ENCODE peak calls at places on chromosomes 7 and 10, in ten cellular contexts. One of them, this sample, is unnamed.

GRCh38 chr7:98301693-98302470 is 20.4 kb downstream of the BRI3 start:
- DNase-seq in AG04449: no peak
- DNase-seq in nephron progenitor cell: no peak
- DNase-seq in sigmoid colon: no peak
- DNase-seq in fibroblast of lung: no peak
- DNase-seq in AG04450: no peak
- DNase-seq in cardiac fibroblast: no peak
- DNase-seq in heart right ventricle: no peak
- DNase-seq in HFF-Myc: no peak
- DNase-seq in hepatocyte: no peak
- DNase-seq in this sample: no peak

GRCh38 chr10:62348029-62348428 is 26.1 kb upstream of the ZNF365 start:
- DNase-seq in AG04449: no peak
- DNase-seq in nephron progenitor cell: no peak
- DNase-seq in sigmoid colon: no peak
- DNase-seq in fibroblast of lung: no peak
- DNase-seq in AG04450: no peak
- DNase-seq in cardiac fibroblast: no peak
- DNase-seq in heart right ventricle: no peak
- DNase-seq in HFF-Myc: no peak
- DNase-seq in hepatocyte: no peak
- DNase-seq in this sample: no peak

GRCh38 chr10:46328853-46329689 is 42.3 kb downstream of the ANTXRL start:
- DNase-seq in AG04449: no peak
- DNase-seq in nephron progenitor cell: no peak
- DNase-seq in sigmoid colon: no peak
- DNase-seq in fibroblast of lung: no peak
- DNase-seq in AG04450: no peak
- DNase-seq in cardiac fibroblast: no peak
- DNase-seq in heart right ventricle: no peak
- DNase-seq in HFF-Myc: no peak
- DNase-seq in hepatocyte: no peak
- DNase-seq in this sample: no peak

GRCh38 chr7:135905858-135906257 is 71.3 kb downstream of the MTPN start:
- DNase-seq in AG04449: no peak
- DNase-seq in nephron progenitor cell: no peak
- DNase-seq in sigmoid colon: no peak
- DNase-seq in fibroblast of lung: peak; percentile 29
- DNase-seq in AG04450: no peak
- DNase-seq in cardiac fibroblast: no peak
- DNase-seq in heart right ventricle: no peak
- DNase-seq in HFF-Myc: no peak
- DNase-seq in hepatocyte: no peak
- DNase-seq in this sample: no peak

GRCh38 chr7:105269397-105269796 is 119.3 kb downstream of the SRPK2 start:
- DNase-seq in AG04449: no peak
- DNase-seq in nephron progenitor cell: no peak
- DNase-seq in sigmoid colon: no peak
- DNase-seq in fibroblast of lung: no peak
- DNase-seq in AG04450: no peak
- DNase-seq in cardiac fibroblast: peak; percentile 13
- DNase-seq in heart right ventricle: no peak
- DNase-seq in HFF-Myc: no peak
- DNase-seq in hepatocyte: no peak
- DNase-seq in this sample: no peak

GRCh38 chr10:64659311-64659710 is 1138.1 kb downstream of the REEP3 start:
- DNase-seq in AG04449: no peak
- DNase-seq in nephron progenitor cell: no peak
- DNase-seq in sigmoid colon: no peak
- DNase-seq in fibroblast of lung: no peak
- DNase-seq in AG04450: no peak
- DNase-seq in cardiac fibroblast: no peak
- DNase-seq in heart right ventricle: no peak
- DNase-seq in HFF-Myc: no peak
- DNase-seq in hepatocyte: no peak
- DNase-seq in this sample: no peak

GRCh38 chr7:92691578-92691977 is 101.4 kb upstream of the FAM133B start:
- DNase-seq in AG04449: no peak
- DNase-seq in nephron progenitor cell: no peak
- DNase-seq in sigmoid colon: no peak
- DNase-seq in fibroblast of lung: peak; percentile 60
- DNase-seq in AG04450: peak; percentile 29
- DNase-seq in cardiac fibroblast: peak; percentile 81
- DNase-seq in heart right ventricle: no peak
- DNase-seq in HFF-Myc: peak; percentile 29
- DNase-seq in hepatocyte: peak; percentile 68
- DNase-seq in this sample: no peak

GRCh38 chr10:83908506-83908905 is 230.8 kb upstream of the GHITM start:
- DNase-seq in AG04449: no peak
- DNase-seq in nephron progenitor cell: no peak
- DNase-seq in sigmoid colon: no peak
- DNase-seq in fibroblast of lung: no peak
- DNase-seq in AG04450: no peak
- DNase-seq in cardiac fibroblast: no peak
- DNase-seq in heart right ventricle: no peak
- DNase-seq in HFF-Myc: no peak
- DNase-seq in hepatocyte: no peak
- DNase-seq in this sample: no peak

GRCh38 chr10:373015-373414 is 237.8 kb downstream of the ZMYND11 start:
- DNase-seq in AG04449: no peak
- DNase-seq in nephron progenitor cell: no peak
- DNase-seq in sigmoid colon: no peak
- DNase-seq in fibroblast of lung: peak; percentile 71
- DNase-seq in AG04450: no peak
- DNase-seq in cardiac fibroblast: peak; percentile 15
- DNase-seq in heart right ventricle: no peak
- DNase-seq in HFF-Myc: no peak
- DNase-seq in hepatocyte: peak; percentile 57
- DNase-seq in this sample: no peak

GRCh38 chr10:69961168-69961863 is 91.3 kb upstream of the MACROH2A2 start:
- DNase-seq in AG04449: no peak
- DNase-seq in nephron progenitor cell: no peak
- DNase-seq in sigmoid colon: no peak
- DNase-seq in fibroblast of lung: peak; percentile 19
- DNase-seq in AG04450: no peak
- DNase-seq in cardiac fibroblast: peak; percentile 17
- DNase-seq in heart right ventricle: no peak
- DNase-seq in HFF-Myc: no peak
- DNase-seq in hepatocyte: peak; percentile 23
- DNase-seq in this sample: peak; percentile 36
- TF ChIP-seq CTCF in AG04449: peak; percentile 25
- TF ChIP-seq CTCF in nephron progenitor cell: peak; percentile 23
- TF ChIP-seq CTCF in sigmoid colon: no peak
- TF ChIP-seq CTCF in fibroblast of lung: peak; percentile 48
- TF ChIP-seq CTCF in AG04450: peak; percentile 41
- TF ChIP-seq CTCF in cardiac fibroblast: peak; percentile 49
- TF ChIP-seq CTCF in heart right ventricle: peak; percentile 30
- TF ChIP-seq CTCF in HFF-Myc: peak; percentile 28
- TF ChIP-seq CTCF in hepatocyte: peak; percentile 35
- TF ChIP-seq CTCF in this sample: peak; percentile 25

DNA sequence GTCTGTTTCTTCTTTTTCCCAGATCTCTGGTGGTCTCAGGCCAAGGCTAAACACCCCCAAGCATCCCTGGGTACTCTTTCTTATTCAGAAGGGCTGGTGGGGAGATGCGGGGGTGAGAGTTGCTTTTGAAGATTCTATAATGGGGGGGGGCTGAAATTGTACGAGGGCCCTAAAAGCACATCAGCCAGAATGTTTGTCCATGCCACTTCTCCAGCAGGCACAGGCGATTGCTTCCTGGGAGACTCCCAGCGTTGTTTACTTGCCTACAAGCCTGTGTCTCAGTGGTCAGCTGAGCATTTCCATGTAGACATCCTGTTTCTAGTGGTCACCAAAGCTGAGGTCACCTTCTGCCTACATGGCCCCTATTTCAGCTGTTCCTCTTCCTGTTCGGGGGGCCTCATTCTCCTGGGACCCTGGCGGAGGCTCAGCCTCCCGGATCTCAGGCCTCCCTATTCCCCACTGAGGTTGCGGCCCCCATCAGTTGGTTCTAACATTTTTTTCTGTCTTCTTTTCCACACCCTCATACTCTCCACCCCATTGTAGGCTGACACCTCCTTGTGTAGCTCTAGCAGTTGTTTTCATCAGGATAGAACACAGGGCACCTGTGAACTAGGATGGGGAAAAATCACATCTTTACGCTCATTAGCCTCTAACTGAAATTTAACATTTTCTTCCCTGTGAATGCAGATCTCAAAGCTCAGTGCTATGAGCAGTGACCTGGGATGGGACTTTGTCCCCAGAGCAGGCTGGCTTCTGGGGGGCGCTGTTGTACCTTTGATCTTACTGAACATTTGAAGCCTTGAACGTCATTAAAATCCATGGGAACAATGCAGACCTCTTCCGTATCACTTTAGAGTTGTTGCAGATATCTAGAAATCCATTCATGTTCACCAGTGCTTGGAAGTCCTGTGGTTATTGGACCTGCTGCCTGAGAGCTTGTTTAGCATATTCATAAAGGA is 286.5 kb downstream of the GLRX3 start:
- DNase-seq in AG04449: no peak
- DNase-seq in nephron progenitor cell: no peak
- DNase-seq in sigmoid colon: no peak
- DNase-seq in fibroblast of lung: no peak
- DNase-seq in AG04450: no peak
- DNase-seq in cardiac fibroblast: no peak
- DNase-seq in heart right ventricle: no peak
- DNase-seq in HFF-Myc: no peak
- DNase-seq in hepatocyte: no peak
- DNase-seq in this sample: no peak
- TF ChIP-seq CTCF in AG04449: no peak
- TF ChIP-seq CTCF in nephron progenitor cell: no peak
- TF ChIP-seq CTCF in sigmoid colon: no peak
- TF ChIP-seq CTCF in fibroblast of lung: no peak
- TF ChIP-seq CTCF in AG04450: no peak
- TF ChIP-seq CTCF in cardiac fibroblast: no peak
- TF ChIP-seq CTCF in heart right ventricle: no peak
- TF ChIP-seq CTCF in HFF-Myc: no peak
- TF ChIP-seq CTCF in hepatocyte: no peak
- TF ChIP-seq CTCF in this sample: no peak

DNA sequence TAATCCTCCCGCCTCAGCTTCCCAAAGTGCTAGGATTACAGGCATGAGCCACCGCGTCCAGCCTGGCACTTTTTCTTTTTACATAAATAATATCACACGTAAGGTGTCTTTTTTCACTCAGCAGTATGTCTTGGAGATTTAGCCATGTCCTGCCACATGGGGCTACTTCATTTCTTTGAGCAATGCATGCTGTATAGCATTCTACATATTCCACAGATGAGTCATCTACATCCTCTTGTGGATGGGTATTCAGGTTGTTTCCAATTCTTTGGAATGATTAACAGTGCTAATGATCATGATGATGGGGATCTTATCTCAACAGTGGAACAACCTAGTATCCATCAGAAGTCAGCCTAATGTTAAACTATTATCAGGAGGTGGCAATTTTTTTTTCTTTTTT is 50.8 kb downstream of the ZNF503 start:
- DNase-seq in AG04449: peak; percentile 23
- DNase-seq in nephron progenitor cell: no peak
- DNase-seq in sigmoid colon: no peak
- DNase-seq in fibroblast of lung: peak; percentile 74
- DNase-seq in AG04450: peak; percentile 34
- DNase-seq in cardiac fibroblast: peak; percentile 12
- DNase-seq in heart right ventricle: no peak
- DNase-seq in HFF-Myc: no peak
- DNase-seq in hepatocyte: no peak
- DNase-seq in this sample: no peak
- TF ChIP-seq CTCF in AG04449: no peak
- TF ChIP-seq CTCF in nephron progenitor cell: no peak
- TF ChIP-seq CTCF in sigmoid colon: no peak
- TF ChIP-seq CTCF in fibroblast of lung: no peak
- TF ChIP-seq CTCF in AG04450: peak; percentile 18
- TF ChIP-seq CTCF in cardiac fibroblast: no peak
- TF ChIP-seq CTCF in heart right ventricle: no peak
- TF ChIP-seq CTCF in HFF-Myc: no peak
- TF ChIP-seq CTCF in hepatocyte: no peak
- TF ChIP-seq CTCF in this sample: no peak

GRCh38 chr10:48692748-48693147 is 8.1 kb downstream of the WDFY4 start:
- DNase-seq in AG04449: no peak
- DNase-seq in nephron progenitor cell: no peak
- DNase-seq in sigmoid colon: no peak
- DNase-seq in fibroblast of lung: no peak
- DNase-seq in AG04450: no peak
- DNase-seq in cardiac fibroblast: no peak
- DNase-seq in heart right ventricle: no peak
- DNase-seq in HFF-Myc: no peak
- DNase-seq in hepatocyte: no peak
- DNase-seq in this sample: no peak

GRCh38 chr10:48693206-48693605 is 8.5 kb downstream of the WDFY4 start:
- DNase-seq in AG04449: no peak
- DNase-seq in nephron progenitor cell: no peak
- DNase-seq in sigmoid colon: no peak
- DNase-seq in fibroblast of lung: no peak
- DNase-seq in AG04450: no peak
- DNase-seq in cardiac fibroblast: no peak
- DNase-seq in heart right ventricle: no peak
- DNase-seq in HFF-Myc: no peak
- DNase-seq in hepatocyte: no peak
- DNase-seq in this sample: no peak

GRCh38 chr10:48691812-48692528 is 7.3 kb downstream of the WDFY4 start:
- DNase-seq in AG04449: no peak
- DNase-seq in nephron progenitor cell: no peak
- DNase-seq in sigmoid colon: no peak
- DNase-seq in fibroblast of lung: no peak
- DNase-seq in AG04450: no peak
- DNase-seq in cardiac fibroblast: no peak
- DNase-seq in heart right ventricle: no peak
- DNase-seq in HFF-Myc: no peak
- DNase-seq in hepatocyte: no peak
- DNase-seq in this sample: no peak

GRCh38 chr10:48694371-48695030 is 9.8 kb downstream of the WDFY4 start:
- DNase-seq in AG04449: no peak
- DNase-seq in nephron progenitor cell: no peak
- DNase-seq in sigmoid colon: no peak
- DNase-seq in fibroblast of lung: no peak
- DNase-seq in AG04450: no peak
- DNase-seq in cardiac fibroblast: no peak
- DNase-seq in heart right ventricle: no peak
- DNase-seq in HFF-Myc: no peak
- DNase-seq in hepatocyte: no peak
- DNase-seq in this sample: no peak

DNA sequence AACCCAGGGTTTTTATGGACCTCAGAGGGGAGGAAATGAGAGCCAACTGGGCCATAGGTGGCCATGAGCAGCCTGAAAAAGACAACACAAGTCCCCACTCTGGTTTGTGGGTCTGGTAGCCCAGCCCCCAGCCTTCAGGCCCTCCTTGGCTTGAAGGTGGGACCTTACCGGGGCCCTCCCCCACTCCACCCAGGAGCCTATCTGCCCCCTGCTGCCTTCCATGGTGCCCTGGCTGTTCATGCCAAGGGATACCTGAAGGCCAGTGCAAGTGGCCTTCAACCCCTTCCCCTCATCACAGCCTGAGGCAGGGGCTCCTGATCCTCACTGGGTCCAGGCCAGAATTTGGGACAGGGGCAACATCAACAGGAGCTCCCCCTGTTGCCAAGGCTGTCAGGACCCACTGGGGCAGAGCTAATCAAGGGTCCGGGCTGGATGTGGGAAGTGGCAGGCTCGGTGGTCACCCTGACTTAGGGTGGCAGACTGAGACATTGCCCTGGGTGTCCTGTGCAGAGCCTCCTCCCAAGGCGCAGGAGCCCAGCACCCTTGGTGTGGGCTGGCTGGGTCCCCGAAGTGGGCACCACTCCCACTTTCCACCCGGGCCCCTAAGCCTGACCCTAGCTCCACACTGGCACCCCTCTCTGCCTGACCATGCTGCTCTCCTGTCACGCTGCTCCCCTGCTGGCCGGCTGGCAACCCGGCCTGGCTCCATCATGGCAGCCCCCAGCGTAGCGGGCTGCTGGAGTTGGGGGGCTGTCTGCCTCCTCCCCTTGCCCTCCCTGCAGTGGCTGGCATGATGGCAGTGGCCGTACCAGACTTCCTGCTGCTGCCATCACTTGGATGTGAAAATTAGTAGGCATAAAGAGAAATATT is 6.4 kb downstream of the WDFY4 start:
- DNase-seq in AG04449: no peak
- DNase-seq in nephron progenitor cell: no peak
- DNase-seq in sigmoid colon: no peak
- DNase-seq in fibroblast of lung: no peak
- DNase-seq in AG04450: no peak
- DNase-seq in cardiac fibroblast: no peak
- DNase-seq in heart right ventricle: no peak
- DNase-seq in HFF-Myc: no peak
- DNase-seq in hepatocyte: no peak
- DNase-seq in this sample: no peak
- TF ChIP-seq CTCF in AG04449: no peak
- TF ChIP-seq CTCF in nephron progenitor cell: no peak
- TF ChIP-seq CTCF in sigmoid colon: no peak
- TF ChIP-seq CTCF in fibroblast of lung: no peak
- TF ChIP-seq CTCF in AG04450: no peak
- TF ChIP-seq CTCF in cardiac fibroblast: no peak
- TF ChIP-seq CTCF in heart right ventricle: no peak
- TF ChIP-seq CTCF in HFF-Myc: no peak
- TF ChIP-seq CTCF in hepatocyte: no peak
- TF ChIP-seq CTCF in this sample: no peak